ENCODE peak calls at places on chromosomes 4 and X, in six cellular contexts. Q is astrocyte of the cerebellum, L is coronary artery, Y is progenitor cell of endocrine pancreas, G is HFFc6, X is fibroblast of pulmonary artery. V is an unnamed sample.

GRCh38 chr4:90174622-90175023 is 47.4 kb downstream of the CCSER1 start:
- DNase-seq in Q (no peak), L (no peak), Y (no peak), G (no peak), X (no peak), V (no peak)

GRCh38 chrX:40153335-40154221 is 55.8 kb upstream of the BCOR start:
- DNase-seq in Q (no peak), L (no peak), Y (no peak), G (no peak), X (peak), V (no peak)

GRCh38 chr4:3236326-3236878 is 12.6 kb upstream of the MSANTD1 start:
- DNase-seq in Q (no peak), L (no peak), Y (no peak), G (no peak), X (no peak), V (no peak)

GRCh38 chr4:150679018-150679766 is 97.2 kb downstream of the MAB21L2 start:
- DNase-seq in Q (no peak), L (no peak), Y (no peak), G (no peak), X (no peak), V (no peak)

GRCh38 chr4:23934915-23935314 is 45.1 kb upstream of the PPARGC1A start:
- DNase-seq in Q (peak), L (peak), Y (no peak), G (no peak), X (peak), V (no peak)

GRCh38 chrX:15750611-15751159 is 12.6 kb downstream of the CA5B start:
- DNase-seq in Q (no peak), L (no peak), Y (no peak), G (peak), X (no peak), V (no peak)

GRCh38 chr4:142743071-142743825 is 102.9 kb downstream of the INPP4B start:
- DNase-seq in Q (no peak), L (no peak), Y (no peak), G (peak), X (peak), V (no peak)

GRCh38 chr4:63316633-63317032 is 1092.6 kb downstream of the TECRL start:
- DNase-seq in Q (no peak), L (no peak), Y (no peak), G (no peak), X (no peak), V (no peak)

GRCh38 chr4:666822-667544 is 7.1 kb downstream of the ATP5ME start:
- DNase-seq in Q (no peak), L (no peak), Y (no peak), G (no peak), X (no peak), V (no peak)

GRCh38 chr4:169147217-169147616 is 123.5 kb downstream of the SH3RF1 start:
- DNase-seq in Q (no peak), L (no peak), Y (no peak), G (peak), X (no peak), V (no peak)

GRCh38 chr4:89899157-89899556 is 4.5 kb downstream of the MMRN1 start:
- DNase-seq in Q (no peak), L (no peak), Y (no peak), G (no peak), X (peak), V (no peak)

GRCh38 chrX:20350598-20350997 is 83.9 kb upstream of the RPS6KA3 start:
- DNase-seq in Q (no peak), L (no peak), Y (no peak), G (no peak), X (no peak), V (no peak)

GRCh38 chrX:20352504-20352903 is 85.8 kb upstream of the RPS6KA3 start:
- DNase-seq in Q (no peak), L (no peak), Y (no peak), G (no peak), X (no peak), V (no peak)

GRCh38 chrX:20355187-20355586 is 88.5 kb upstream of the RPS6KA3 start:
- DNase-seq in Q (no peak), L (no peak), Y (no peak), G (no peak), X (no peak), V (no peak)

GRCh38 chrX:20352935-20353336 is 86.2 kb upstream of the RPS6KA3 start:
- DNase-seq in Q (no peak), L (no peak), Y (no peak), G (no peak), X (no peak), V (no peak)

DNA sequence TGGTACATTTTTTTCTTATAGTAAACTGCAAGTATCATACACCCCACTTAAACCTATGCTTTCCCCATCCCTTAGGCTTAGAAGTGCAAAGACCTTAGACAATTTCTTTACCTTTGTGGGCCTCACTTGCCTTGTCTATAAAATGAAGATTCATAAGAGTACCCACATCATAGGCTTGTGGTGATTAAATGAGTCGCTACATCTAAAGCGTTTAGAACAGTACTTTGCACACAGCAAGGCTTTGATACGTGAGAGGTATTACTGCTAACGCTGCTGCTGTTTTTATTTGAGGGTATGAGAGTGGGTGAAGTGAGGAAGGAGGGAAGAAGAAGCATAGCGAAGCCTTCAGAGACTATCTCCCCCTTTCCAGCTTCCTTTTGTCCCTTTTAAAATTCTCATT is 87.8 kb upstream of the RPS6KA3 start:
- DNase-seq in Q (no peak), L (no peak), Y (no peak), G (no peak), X (no peak), V (no peak)
- TF ChIP-seq CTCF in Q (no peak), L (no peak), Y (no peak), G (no peak), X (no peak), V (no peak)

GRCh38 chrX:100076031-100076430 is 334.0 kb downstream of the PCDH19 start:
- DNase-seq in Q (no peak), L (no peak), Y (no peak), G (no peak), X (no peak), V (no peak)

GRCh38 chrX:100070334-100070849 is 339.7 kb downstream of the PCDH19 start:
- DNase-seq in Q (no peak), L (no peak), Y (no peak), G (no peak), X (no peak), V (no peak)

DNA sequence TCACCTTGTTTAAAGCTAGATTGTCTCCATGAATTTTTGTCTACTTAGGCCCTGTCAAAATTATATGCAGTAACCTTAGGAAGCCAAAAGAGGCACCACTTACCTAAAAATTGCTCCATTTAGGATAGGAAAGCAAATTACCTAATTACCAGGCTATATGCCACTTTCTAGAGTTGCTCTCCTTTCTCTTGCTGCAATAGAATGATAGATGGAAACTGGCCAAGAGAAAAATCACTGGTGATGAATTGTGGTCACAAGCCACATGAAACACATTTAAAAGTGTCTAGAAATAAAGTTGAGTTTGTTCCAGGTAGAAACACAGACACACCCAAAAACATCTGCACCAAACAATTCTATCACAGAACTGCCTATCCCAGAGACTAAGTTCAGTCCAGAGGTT is 337.8 kb downstream of the PCDH19 start:
- DNase-seq in Q (no peak), L (no peak), Y (no peak), G (no peak), X (peak), V (no peak)
- TF ChIP-seq CTCF in Q (no peak), L (no peak), Y (no peak), G (no peak), X (no peak), V (no peak)

DNA sequence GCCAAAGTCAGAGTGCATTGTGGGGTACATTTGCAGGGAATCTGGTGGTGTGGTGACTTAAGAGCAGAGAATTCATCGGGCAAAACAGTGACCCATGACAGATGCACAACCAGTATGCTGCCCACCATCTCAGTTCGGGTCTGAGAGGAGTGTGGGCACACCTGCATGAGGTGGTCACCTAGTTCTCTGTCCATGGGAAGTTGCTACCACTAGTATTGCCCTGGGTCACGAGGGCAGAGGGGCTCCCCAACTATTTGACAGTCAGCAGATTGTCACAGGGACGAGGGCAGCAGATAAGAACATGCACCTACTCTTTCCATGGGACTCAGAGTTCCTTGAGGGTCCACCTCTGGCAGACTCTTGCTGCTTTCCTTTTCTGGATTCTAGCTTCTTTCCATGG is 305.2 kb upstream of the MAOA start:
- DNase-seq in Q (no peak), L (no peak), Y (no peak), G (no peak), X (no peak), V (no peak)
- TF ChIP-seq CTCF in Q (no peak), L (no peak), Y (no peak), G (no peak), X (no peak), V (no peak)

GRCh38 chrX:868248-868647 is 237.7 kb downstream of the SHOX start:
- DNase-seq in Q (no peak), L (no peak), Y (no peak), G (no peak), X (no peak), V (no peak)
- TF ChIP-seq CTCF in Q (no peak), L (no peak), Y (no peak), G (no peak), X (no peak), V (no peak)

DNA sequence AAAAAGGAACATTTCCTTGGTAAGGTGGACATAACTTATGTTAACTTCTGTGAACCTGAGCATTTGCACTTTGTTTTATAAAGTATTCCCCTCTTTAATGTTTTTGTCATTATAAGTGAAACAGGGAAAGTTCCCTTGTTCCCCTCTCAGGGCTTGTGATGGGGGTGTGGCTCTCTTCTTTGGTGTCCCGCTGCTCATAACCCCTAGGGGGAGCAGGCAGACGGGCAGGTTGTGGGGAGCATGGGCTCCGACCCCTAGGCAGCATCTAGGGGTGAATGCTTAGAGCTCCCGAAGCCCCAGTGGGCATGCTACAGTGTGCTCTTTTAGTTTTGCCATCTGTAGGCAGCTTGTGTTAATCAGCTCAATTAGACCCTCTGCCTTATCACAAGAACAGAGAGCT is 200.4 kb downstream of the DACH2 start:
- DNase-seq in Q (no peak), L (no peak), Y (no peak), G (no peak), X (no peak), V (no peak)
- TF ChIP-seq CTCF in Q (no peak), L (no peak), Y (peak), G (no peak), X (no peak), V (no peak)

DNA sequence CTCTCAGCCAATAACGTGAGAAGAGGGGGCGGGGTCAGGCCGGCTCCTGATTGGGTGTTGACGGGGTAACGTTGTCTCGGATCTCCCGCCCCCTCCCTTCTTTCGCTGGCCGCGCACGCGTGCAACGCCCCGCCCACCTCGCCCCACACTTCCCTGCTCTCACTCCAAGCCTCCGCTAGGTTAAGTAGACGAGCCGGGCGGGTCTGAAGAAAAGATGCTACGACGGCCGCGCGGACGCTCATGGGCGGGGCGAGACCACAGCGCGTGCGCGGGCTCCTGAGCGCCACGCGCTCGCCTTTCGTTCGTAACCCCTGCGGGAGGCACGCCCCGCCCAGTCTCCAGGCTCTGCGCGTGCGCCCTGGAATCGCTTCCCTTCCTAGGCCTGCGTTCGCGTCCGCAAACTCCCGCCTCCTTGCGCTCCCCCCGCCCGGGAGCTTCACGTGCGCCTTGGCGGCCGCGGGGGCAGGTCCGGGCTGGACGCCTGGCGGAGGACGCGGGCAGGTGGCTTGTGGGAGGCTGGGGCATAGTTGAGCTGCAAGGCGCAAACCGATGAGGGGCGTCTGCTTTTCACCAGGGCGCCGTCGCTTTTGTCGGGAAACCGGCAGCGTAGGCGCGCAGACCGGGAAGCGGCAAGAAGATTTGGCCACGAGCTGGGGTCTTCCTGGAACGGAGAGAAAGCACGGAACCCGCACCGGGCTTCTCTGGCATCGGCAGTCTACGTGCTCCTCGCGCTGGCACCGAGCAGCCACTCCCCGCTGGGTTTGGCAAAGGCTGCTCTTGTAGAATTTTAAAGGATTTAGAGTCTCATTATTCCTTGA is 467 bp upstream of the PGRMC2 start:
- DNase-seq in Q (peak), L (peak), Y (peak), G (peak), X (peak), V (peak)
- TF ChIP-seq CTCF in Q (no peak), L (no peak), Y (peak), G (peak), X (no peak), V (peak)

GRCh38 chr4:16195209-16195608 is 31.1 kb downstream of the TAPT1 start:
- DNase-seq in Q (no peak), L (no peak), Y (no peak), G (no peak), X (no peak), V (no peak)

GRCh38 chr4:16198271-16198670 is 28.0 kb downstream of the TAPT1 start:
- DNase-seq in Q (no peak), L (no peak), Y (no peak), G (no peak), X (no peak), V (no peak)

GRCh38 chr4:16199132-16199531 is 27.1 kb downstream of the TAPT1 start:
- DNase-seq in Q (peak), L (no peak), Y (no peak), G (no peak), X (peak), V (no peak)

GRCh38 chr4:16197842-16198241 is 28.4 kb downstream of the TAPT1 start:
- DNase-seq in Q (no peak), L (no peak), Y (no peak), G (no peak), X (no peak), V (no peak)

GRCh38 chr4:16196482-16197393 is 29.5 kb downstream of the TAPT1 start:
- DNase-seq in Q (peak), L (no peak), Y (no peak), G (peak), X (peak), V (no peak)
- TF ChIP-seq CTCF in Q (peak), L (peak), Y (peak), G (peak), X (peak), V (no peak)

V was measured in mesothelial cell of epicardium.